ENCODE peak calls at places on chromosomes 3 and 15, in six cellular contexts. One of them, this sample, is unnamed. For H3K4me1 and H3K27me3, the result is how much of the 10 kb centered on the place peaks cover.

GRCh38 chr15:98280576-98280975 is 320.1 kb downstream of the ARRDC4 start:
- DNase-seq in spleen: no peak
- DNase-seq in H1: no peak
- DNase-seq in right lobe of liver: no peak
- DNase-seq in MM.1S: no peak
- DNase-seq in aorta: no peak
- DNase-seq in this sample: no peak

GRCh38 chr3:195159117-195159818 is 111.7 kb downstream of the XXYLT1 start:
- DNase-seq in aorta: no peak
- DNase-seq in H1: no peak
- DNase-seq in right lobe of liver: no peak
- DNase-seq in MM.1S: no peak
- DNase-seq in spleen: no peak
- DNase-seq in this sample: no peak

GRCh38 chr15:48927181-48927580 is 36.5 kb downstream of the SHC4 start:
- DNase-seq in right lobe of liver: no peak
- DNase-seq in aorta: no peak
- DNase-seq in H1: no peak
- DNase-seq in MM.1S: no peak
- DNase-seq in spleen: no peak
- DNase-seq in this sample: no peak

GRCh38 chr15:91572110-91572509 is 281.4 kb upstream of the SLCO3A1 start:
- DNase-seq in aorta: no peak
- DNase-seq in right lobe of liver: no peak
- DNase-seq in spleen: no peak
- DNase-seq in MM.1S: no peak
- DNase-seq in H1: no peak
- DNase-seq in this sample: no peak

GRCh38 chr3:159787191-159787590 is 201.4 kb upstream of the IL12A start:
- DNase-seq in H1: no peak
- DNase-seq in aorta: no peak
- DNase-seq in MM.1S: no peak
- DNase-seq in spleen: no peak
- DNase-seq in right lobe of liver: peak
- DNase-seq in this sample: no peak

GRCh38 chr15:57149196-57149595 is 227.1 kb upstream of the CGNL1 start:
- DNase-seq in MM.1S: no peak
- DNase-seq in aorta: no peak
- DNase-seq in right lobe of liver: no peak
- DNase-seq in spleen: no peak
- DNase-seq in H1: no peak
- DNase-seq in this sample: no peak

GRCh38 chr15:71743861-71744382 is 66.4 kb upstream of the NR2E3 start:
- DNase-seq in aorta: peak
- DNase-seq in MM.1S: peak
- DNase-seq in spleen: no peak
- DNase-seq in right lobe of liver: peak
- DNase-seq in H1: peak
- DNase-seq in this sample: no peak

GRCh38 chr3:13045904-13046568 is 27.2 kb downstream of the IQSEC1 start:
- DNase-seq in right lobe of liver: no peak
- DNase-seq in MM.1S: no peak
- DNase-seq in H1: no peak
- DNase-seq in spleen: peak
- DNase-seq in aorta: peak
- DNase-seq in this sample: no peak

GRCh38 chr3:30943206-30943605 is 48.7 kb upstream of the GADL1 start:
- DNase-seq in aorta: no peak
- DNase-seq in H1: no peak
- DNase-seq in spleen: no peak
- DNase-seq in right lobe of liver: no peak
- DNase-seq in MM.1S: no peak
- DNase-seq in this sample: no peak

GRCh38 chr15:42152196-42152920 is 4.1 kb downstream of the PLA2G4F start:
- DNase-seq in MM.1S: no peak
- DNase-seq in aorta: no peak
- DNase-seq in H1: no peak
- DNase-seq in right lobe of liver: peak
- DNase-seq in spleen: peak
- DNase-seq in this sample: no peak

GRCh38 chr3:179036226-179036625 is 35.4 kb downstream of the ZMAT3 start:
- DNase-seq in H1: no peak
- DNase-seq in aorta: no peak
- DNase-seq in MM.1S: no peak
- DNase-seq in spleen: no peak
- DNase-seq in right lobe of liver: no peak
- DNase-seq in this sample: no peak

GRCh38 chr3:179036626-179037300 is 34.8 kb downstream of the ZMAT3 start:
- DNase-seq in spleen: no peak
- DNase-seq in aorta: no peak
- DNase-seq in right lobe of liver: no peak
- DNase-seq in MM.1S: no peak
- DNase-seq in H1: no peak
- DNase-seq in this sample: no peak

GRCh38 chr3:179035232-179035631 is 36.4 kb downstream of the ZMAT3 start:
- DNase-seq in MM.1S: no peak
- DNase-seq in aorta: no peak
- DNase-seq in spleen: no peak
- DNase-seq in H1: no peak
- DNase-seq in right lobe of liver: no peak
- DNase-seq in this sample: no peak

GRCh38 chr3:179037361-179037760 is 34.2 kb downstream of the ZMAT3 start:
- DNase-seq in MM.1S: no peak
- DNase-seq in H1: no peak
- DNase-seq in spleen: peak
- DNase-seq in aorta: peak
- DNase-seq in right lobe of liver: no peak
- DNase-seq in this sample: no peak

GRCh38 chr3:179038216-179038898 is 33.3 kb downstream of the ZMAT3 start:
- DNase-seq in MM.1S: no peak
- DNase-seq in spleen: no peak
- DNase-seq in H1: no peak
- DNase-seq in aorta: no peak
- DNase-seq in right lobe of liver: no peak
- DNase-seq in this sample: no peak
- H3K4me3 ChIP-seq in MM.1S: no peak
- H3K4me3 ChIP-seq in spleen: no peak
- H3K4me3 ChIP-seq in H1: no peak
- H3K4me3 ChIP-seq in aorta: no peak
- H3K4me3 ChIP-seq in right lobe of liver: no peak
- H3K4me3 ChIP-seq in this sample: no peak

GRCh38 chr3:53168175-53168923 is 7.3 kb downstream of the PRKCD start:
- DNase-seq in spleen: no peak
- DNase-seq in MM.1S: no peak
- DNase-seq in right lobe of liver: no peak
- DNase-seq in H1: no peak
- DNase-seq in aorta: peak
- DNase-seq in this sample: no peak
- H3K4me1 ChIP-seq in spleen: half or more
- H3K4me1 ChIP-seq in MM.1S: under half
- H3K4me1 ChIP-seq in right lobe of liver: under half
- H3K4me1 ChIP-seq in H1: under half
- H3K4me1 ChIP-seq in aorta: under half
- H3K4me1 ChIP-seq in this sample: half or more

GRCh38 chr15:44654858-44655257 is 8.6 kb downstream of the SPG11 start:
- DNase-seq in right lobe of liver: no peak
- DNase-seq in H1: no peak
- DNase-seq in aorta: no peak
- DNase-seq in spleen: no peak
- DNase-seq in MM.1S: no peak
- DNase-seq in this sample: no peak
- H3K27me3 ChIP-seq in right lobe of liver: under half
- H3K27me3 ChIP-seq in H1: under half
- H3K27me3 ChIP-seq in aorta: under half
- H3K27me3 ChIP-seq in spleen: under half
- H3K27me3 ChIP-seq in MM.1S: under half
- H3K27me3 ChIP-seq in this sample: under half

DNA sequence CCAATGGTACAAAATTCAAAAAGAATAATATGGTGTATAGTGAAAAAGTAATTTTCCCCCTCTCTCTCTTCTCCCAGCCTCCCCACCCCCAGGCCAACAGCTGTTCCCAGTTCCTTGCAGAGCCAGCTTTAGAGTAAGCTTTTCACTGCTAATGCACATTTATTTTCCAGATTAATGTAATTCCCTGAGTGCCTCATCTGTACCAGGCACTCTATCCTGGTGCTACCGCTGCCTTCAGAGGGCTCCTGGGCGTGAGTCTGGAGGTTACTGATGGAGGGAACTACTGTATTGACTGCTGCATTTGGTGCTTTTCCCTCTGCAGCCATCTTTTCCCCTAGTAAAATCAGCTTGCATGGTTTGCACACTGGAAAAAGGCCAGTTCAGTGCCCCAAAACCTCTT is 8.6 kb upstream of the USP3 start:
- DNase-seq in spleen: no peak
- DNase-seq in aorta: no peak
- DNase-seq in H1: no peak
- DNase-seq in right lobe of liver: no peak
- DNase-seq in MM.1S: no peak
- DNase-seq in this sample: no peak
- H3K4me3 ChIP-seq in spleen: no peak
- H3K4me3 ChIP-seq in aorta: no peak
- H3K4me3 ChIP-seq in H1: no peak
- H3K4me3 ChIP-seq in right lobe of liver: no peak
- H3K4me3 ChIP-seq in MM.1S: no peak
- H3K4me3 ChIP-seq in this sample: no peak

DNA sequence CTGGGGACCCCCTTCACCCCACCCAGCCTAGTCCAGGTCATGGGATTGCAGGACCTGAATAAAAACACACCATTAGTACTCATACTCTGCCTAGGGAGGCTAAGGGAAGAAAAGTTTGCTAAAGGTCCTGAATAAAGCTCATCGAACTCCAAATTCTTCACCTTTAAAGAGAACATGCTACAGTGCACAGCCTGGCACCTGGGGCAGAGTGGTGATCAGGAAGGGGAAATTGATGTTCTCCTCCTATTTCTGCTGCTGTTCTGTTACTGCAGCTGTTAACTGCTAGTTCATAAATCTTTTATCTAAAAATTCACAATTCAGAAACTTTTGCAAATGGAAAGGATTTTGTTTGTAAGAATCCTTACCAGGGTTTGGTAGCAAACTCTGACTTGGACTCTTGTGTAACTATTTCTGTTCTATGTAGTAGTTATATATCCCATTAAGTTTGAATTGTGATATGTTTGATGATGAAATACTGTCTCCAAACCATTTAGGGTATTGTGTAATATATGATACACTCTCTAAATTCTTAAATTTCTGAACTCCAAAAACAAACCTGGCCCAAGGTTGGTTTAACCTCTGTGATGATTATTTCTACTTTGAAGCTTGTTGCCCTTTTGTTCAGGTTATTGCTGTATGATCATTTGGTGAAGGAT is 27.9 kb downstream of the MCTP2 start:
- DNase-seq in right lobe of liver: no peak
- DNase-seq in aorta: no peak
- DNase-seq in spleen: no peak
- DNase-seq in H1: no peak
- DNase-seq in MM.1S: no peak
- DNase-seq in this sample: no peak
- H3K4me1 ChIP-seq in right lobe of liver: under half
- H3K4me1 ChIP-seq in aorta: under half
- H3K4me1 ChIP-seq in spleen: under half
- H3K4me1 ChIP-seq in H1: under half
- H3K4me1 ChIP-seq in MM.1S: under half
- H3K4me1 ChIP-seq in this sample: under half

DNA sequence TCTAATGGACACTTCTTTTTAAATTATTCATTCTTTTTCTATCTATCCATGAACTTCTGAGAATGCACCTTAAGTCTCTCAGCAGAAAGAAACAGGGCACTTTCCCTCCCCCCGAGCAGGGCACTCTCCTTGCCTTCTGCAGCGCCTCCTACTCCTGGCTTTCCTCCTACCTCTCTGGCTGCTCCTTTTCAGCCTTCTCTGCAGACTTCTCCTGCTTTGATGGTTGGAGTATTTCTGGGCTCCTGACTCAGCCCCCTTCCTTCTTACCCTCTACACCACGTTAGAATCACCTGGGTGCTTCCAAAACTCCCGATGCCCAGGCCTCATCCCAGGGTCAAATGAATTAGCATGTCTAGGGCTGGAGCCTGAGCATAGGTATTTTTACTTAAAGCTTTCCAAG is 3.4 kb downstream of the SCN5A start:
- DNase-seq in spleen: peak
- DNase-seq in aorta: no peak
- DNase-seq in MM.1S: no peak
- DNase-seq in right lobe of liver: no peak
- DNase-seq in H1: peak
- DNase-seq in this sample: no peak
- H3K27me3 ChIP-seq in spleen: half or more
- H3K27me3 ChIP-seq in aorta: under half
- H3K27me3 ChIP-seq in MM.1S: under half
- H3K27me3 ChIP-seq in right lobe of liver: under half
- H3K27me3 ChIP-seq in H1: under half
- H3K27me3 ChIP-seq in this sample: under half

GRCh38 chr3:86988986-86989385 is 2.0 kb downstream of the VGLL3 start:
- DNase-seq in MM.1S: no peak
- DNase-seq in aorta: no peak
- DNase-seq in H1: no peak
- DNase-seq in right lobe of liver: no peak
- DNase-seq in spleen: no peak
- DNase-seq in this sample: no peak
- H3K4me3 ChIP-seq in MM.1S: no peak
- H3K4me3 ChIP-seq in aorta: peak
- H3K4me3 ChIP-seq in H1: no peak
- H3K4me3 ChIP-seq in right lobe of liver: no peak
- H3K4me3 ChIP-seq in spleen: no peak
- H3K4me3 ChIP-seq in this sample: peak

GRCh38 chr15:40334941-40335795 is 5.6 kb downstream of the CCDC9B start:
- DNase-seq in right lobe of liver: no peak
- DNase-seq in H1: peak
- DNase-seq in aorta: peak
- DNase-seq in MM.1S: no peak
- DNase-seq in spleen: no peak
- DNase-seq in this sample: no peak
- H3K4me1 ChIP-seq in right lobe of liver: under half
- H3K4me1 ChIP-seq in H1: under half
- H3K4me1 ChIP-seq in aorta: under half
- H3K4me1 ChIP-seq in MM.1S: under half
- H3K4me1 ChIP-seq in spleen: half or more
- H3K4me1 ChIP-seq in this sample: under half

This sample was measured in right atrium auricular region.